ENCODE peak calls at places on chromosomes 12 and 14, in nine cellular contexts. J is body of pancreas, Y is upper lobe of left lung, D is lower leg skin, V is brain microvascular endothelial cell, R is upper lobe of right lung, A is progenitor cell of endocrine pancreas, I is neural crest cell, W is AG04450. C is an unnamed sample.

GRCh38 chr14:84323963-84324362 is 1206.0 kb upstream of the FLRT2 start:
- DNase-seq in I (no peak), J (no peak), W (no peak), A (no peak), R (no peak), V (no peak), Y (no peak), D (no peak), C (no peak)

GRCh38 chr14:62289471-62289870 is 527.3 kb downstream of the SNAPC1 start:
- DNase-seq in A (no peak), Y (no peak), J (no peak), W (peak; percentile 32), R (no peak), D (no peak), I (no peak), V (no peak), C (peak; percentile 7)

GRCh38 chr12:47576256-47576655 is 129.6 kb downstream of the RPAP3 start:
- DNase-seq in D (no peak), R (no peak), W (no peak), V (no peak), Y (no peak), J (no peak), A (no peak), I (peak; percentile 20), C (no peak)

GRCh38 chr12:63978519-63978918 is 134.0 kb downstream of the SRGAP1 start:
- DNase-seq in J (no peak), A (no peak), V (peak; percentile 59), D (no peak), R (no peak), I (no peak), W (peak; percentile 54), Y (no peak), C (peak; percentile 66)

GRCh38 chr14:61493239-61493638 is 171.9 kb downstream of the PRKCH start:
- DNase-seq in V (peak; percentile 83), J (no peak), D (no peak), A (no peak), R (no peak), W (peak; percentile 81), I (no peak), Y (no peak), C (peak; percentile 89)

GRCh38 chr12:15208140-15208539 is 13.1 kb downstream of the RERG start:
- DNase-seq in D (no peak), A (no peak), R (no peak), Y (no peak), W (no peak), V (peak; percentile 20), J (no peak), I (no peak), C (no peak)

GRCh38 chr12:72832024-72832423 is 559.9 kb downstream of the TRHDE start:
- DNase-seq in I (no peak), W (no peak), D (peak; percentile 24), V (no peak), R (no peak), A (no peak), J (no peak), Y (no peak), C (no peak)

GRCh38 chr12:104280703-104281458 is 22.7 kb upstream of the EID3 start:
- DNase-seq in R (no peak), D (no peak), W (peak; percentile 85), J (no peak), V (peak; percentile 87), A (no peak), Y (no peak), I (no peak), C (peak; percentile 87)

GRCh38 chr14:92481386-92481785 is 32.2 kb upstream of the RIN3 start:
- DNase-seq in Y (no peak), R (no peak), J (no peak), V (peak; percentile 42), D (no peak), A (no peak), I (no peak), W (no peak), C (peak; percentile 30)
- TF ChIP-seq CTCF in Y (no peak), R (peak; percentile 13), J (no peak), V (peak; percentile 73), D (no peak), A (no peak), I (no peak), W (peak; percentile 68), C (peak; percentile 51)

DNA sequence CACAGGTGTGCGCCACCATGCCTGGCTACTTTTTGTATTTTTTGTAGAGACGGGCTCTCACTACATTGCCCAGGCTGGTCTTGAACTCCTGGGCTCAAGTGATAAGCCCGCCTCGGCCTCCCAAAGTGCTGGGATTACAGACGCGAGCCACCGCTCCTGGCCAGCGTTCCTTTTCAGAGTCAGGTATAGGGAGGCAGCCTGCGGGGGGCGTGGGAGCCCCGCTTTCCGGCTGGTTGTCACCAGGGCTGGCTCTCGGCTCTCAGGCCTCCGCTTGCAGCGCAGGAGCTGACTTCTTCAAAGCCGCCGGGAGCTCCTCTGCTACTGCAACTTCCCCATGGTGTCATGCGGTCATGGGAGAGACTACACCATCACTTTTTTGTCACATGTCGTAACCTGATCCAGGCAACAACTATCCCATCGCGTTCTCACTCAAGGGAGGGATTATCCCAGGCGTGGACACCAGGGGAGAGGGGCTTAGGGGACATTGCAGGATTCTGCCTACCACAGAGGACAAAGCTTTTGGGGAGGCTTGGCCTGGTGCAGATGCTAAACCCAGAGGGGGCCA is 129.4 kb downstream of the SCARB1 start:
- DNase-seq in J (no peak), Y (no peak), W (no peak), A (no peak), I (no peak), V (peak; percentile 52), D (peak; percentile 54), R (peak; percentile 80), C (no peak)
- TF ChIP-seq CTCF in J (no peak), Y (no peak), W (no peak), A (peak; percentile 32), I (peak; percentile 44), V (peak; percentile 31), D (no peak), R (no peak), C (no peak)

GRCh38 chr12:116454076-116454475 is 105.1 kb upstream of the MAP1LC3B2 start:
- DNase-seq in V (no peak), R (no peak), A (no peak), J (no peak), W (no peak), Y (no peak), I (no peak), D (no peak), C (no peak)

GRCh38 chr12:116455540-116456306 is 103.5 kb upstream of the MAP1LC3B2 start:
- DNase-seq in J (peak; percentile 49), D (peak; percentile 87), W (peak; percentile 78), A (no peak), V (peak; percentile 97), I (peak; percentile 19), R (no peak), Y (no peak), C (peak; percentile 86)

GRCh38 chr12:116456683-116457082 is 102.5 kb upstream of the MAP1LC3B2 start:
- DNase-seq in I (no peak), A (no peak), J (no peak), D (no peak), R (no peak), V (no peak), W (no peak), Y (no peak), C (no peak)

GRCh38 chr12:116456307-116456641 is 102.9 kb upstream of the MAP1LC3B2 start:
- DNase-seq in W (no peak), I (no peak), R (no peak), V (peak; percentile 28), A (no peak), J (no peak), D (no peak), Y (no peak), C (no peak)

DNA sequence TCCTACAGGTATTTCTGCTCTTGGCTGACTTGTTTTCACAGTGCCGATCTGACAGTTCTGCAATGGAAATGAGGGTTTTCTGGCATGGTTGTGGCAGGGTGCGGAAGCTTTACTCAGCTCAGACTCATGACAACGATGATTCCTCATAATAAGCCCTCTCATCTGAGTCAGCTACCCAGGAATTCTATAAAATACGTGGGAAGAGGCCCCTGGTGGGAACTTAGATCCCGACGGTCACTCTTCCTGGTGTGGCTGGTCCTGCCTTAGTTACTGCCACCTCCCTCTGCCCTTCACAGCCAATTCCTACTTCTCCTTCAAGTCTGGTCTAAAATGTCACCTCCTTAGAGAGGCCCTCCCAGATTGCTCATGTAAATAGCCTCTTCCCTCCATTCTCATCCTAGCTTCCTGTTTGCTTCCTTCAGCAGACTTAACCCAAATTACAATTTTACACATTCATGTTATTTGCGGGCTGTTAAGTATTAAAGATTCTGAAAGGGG is 104.2 kb upstream of the MAP1LC3B2 start:
- DNase-seq in D (no peak), J (no peak), W (peak; percentile 73), I (no peak), Y (no peak), R (no peak), V (peak; percentile 94), A (no peak), C (peak; percentile 95)
- TF ChIP-seq CTCF in D (no peak), J (no peak), W (no peak), I (no peak), Y (no peak), R (no peak), V (no peak), A (no peak), C (no peak)

GRCh38 chr12:45088608-45089007 is 37.7 kb upstream of the DBX2 start:
- DNase-seq in V (no peak), R (no peak), Y (no peak), I (no peak), D (no peak), J (no peak), W (no peak), A (no peak), C (no peak)

GRCh38 chr12:45089417-45089816 is 38.5 kb upstream of the DBX2 start:
- DNase-seq in A (no peak), D (no peak), Y (no peak), J (no peak), R (no peak), I (no peak), V (no peak), W (no peak), C (peak; percentile 14)
- TF ChIP-seq CTCF in A (no peak), D (no peak), Y (no peak), J (no peak), R (no peak), I (no peak), V (no peak), W (no peak), C (no peak)

C was measured in foreskin fibroblast.